ENCODE peak calls at places on chromosomes 11 and 22, in five cellular contexts. W is psoas muscle, F is NT2/D1, Y is pancreas, U is gastrocnemius medialis. B is an unnamed sample.
A peak's percentile ranks its signal among the peaks of the same experiment; 100 is the strongest.

GRCh38 chr22:17767236-17768065 is 6.8 kb downstream of the BID start:
- DNase-seq in W (no peak), F (no peak), Y (no peak), U (no peak), B (no peak)

GRCh38 chr11:116033931-116034553 is 529.8 kb upstream of the CADM1 start:
- DNase-seq in W (no peak), F (no peak), Y (no peak), U (no peak), B (no peak)

GRCh38 chr11:132980721-132981120 is 551.6 kb downstream of the OPCML start:
- DNase-seq in W (no peak), F (no peak), Y (no peak), U (no peak), B (no peak)

GRCh38 chr11:57641426-57641825 is 8.3 kb downstream of the YPEL4 start:
- DNase-seq in W (no peak), F (no peak), Y (no peak), U (no peak), B (no peak)

GRCh38 chr22:41197808-41198585 is 7.1 kb upstream of the L3MBTL2 start:
- DNase-seq in W (no peak), F (no peak), Y (no peak), U (no peak), B (no peak)

GRCh38 chr11:102864724-102865123 is 10.1 kb downstream of the MMP12 start:
- DNase-seq in W (no peak), F (no peak), Y (no peak), U (no peak), B (no peak)

GRCh38 chr11:70502677-70503076 is 104.3 kb downstream of the CTTN start:
- DNase-seq in W (no peak), F (no peak), Y (peak; percentile 29), U (no peak), B (no peak)

GRCh38 chr11:107857550-107858216 is 904 bp downstream of the SLC35F2 start:
- DNase-seq in W (no peak), F (no peak), Y (no peak), U (no peak), B (no peak)

GRCh38 chr11:4026389-4026788 is 68.2 kb upstream of the RRM1 start:
- DNase-seq in W (no peak), F (no peak), Y (no peak), U (no peak), B (no peak)

GRCh38 chr11:128929468-128929867 is 13.2 kb downstream of the TP53AIP1 start:
- DNase-seq in W (no peak), F (no peak), Y (no peak), U (no peak), B (no peak)

GRCh38 chr11:62925308-62925707 is 4.1 kb upstream of the CHRM1 start:
- DNase-seq in W (no peak), F (no peak), Y (no peak), U (no peak), B (no peak)

GRCh38 chr11:94708642-94709041 is 59.5 kb upstream of the AMOTL1 start:
- DNase-seq in W (no peak), F (no peak), Y (no peak), U (no peak), B (no peak)

GRCh38 chr11:101915811-101916291 is 471 bp downstream of the ANGPTL5 start:
- DNase-seq in W (no peak), F (no peak), Y (no peak), U (no peak), B (no peak)

GRCh38 chr11:102469196-102469821 is 16.7 kb upstream of the TMEM123 start:
- DNase-seq in W (no peak), F (no peak), Y (no peak), U (no peak), B (no peak)

GRCh38 chr11:69479591-69480271 is 1.7 kb upstream of the LINC01488 start:
- DNase-seq in W (peak; percentile 22), F (no peak), Y (peak; percentile 61), U (no peak), B (no peak)

GRCh38 chr11:10906521-10906920 is 48.7 kb upstream of the ZBED5 start:
- DNase-seq in W (no peak), F (no peak), Y (no peak), U (no peak), B (no peak)

GRCh38 chr22:17370036-17370765 is 941 bp downstream of the CECR2 start:
- DNase-seq in W (peak; percentile 38), F (no peak), Y (peak; percentile 67), U (no peak), B (no peak)

GRCh38 chr11:18064450-18065048 is 18.5 kb upstream of the TPH1 start:
- DNase-seq in W (no peak), F (no peak), Y (no peak), U (no peak), B (no peak)

GRCh38 chr11:70595452-70595851 is 197.1 kb downstream of the CTTN start:
- DNase-seq in W (no peak), F (no peak), Y (no peak), U (no peak), B (no peak)

GRCh38 chr11:83612891-83613766 is 327.0 kb upstream of the CCDC90B start:
- DNase-seq in W (no peak), F (no peak), Y (no peak), U (no peak), B (no peak)

GRCh38 chr11:3120071-3120792 is 44.9 kb downstream of the OSBPL5 start:
- DNase-seq in W (no peak), F (no peak), Y (no peak), U (no peak), B (peak; percentile 62)

GRCh38 chr11:117445097-117445658 is 117.5 kb downstream of the CEP164 start:
- DNase-seq in W (no peak), F (no peak), Y (no peak), U (no peak), B (no peak)

GRCh38 chr22:36351921-36352774 is 35.6 kb downstream of the MYH9 start:
- DNase-seq in W (no peak), F (no peak), Y (no peak), U (no peak), B (no peak)

GRCh38 chr11:69501891-69502860 is 20.7 kb downstream of the LINC01488 start:
- DNase-seq in W (no peak), F (no peak), Y (peak; percentile 54), U (no peak), B (no peak)

GRCh38 chr22:41217553-41218157 is 12.5 kb downstream of the L3MBTL2 start:
- DNase-seq in W (peak; percentile 66), F (no peak), Y (no peak), U (peak; percentile 33), B (peak; percentile 74)

DNA sequence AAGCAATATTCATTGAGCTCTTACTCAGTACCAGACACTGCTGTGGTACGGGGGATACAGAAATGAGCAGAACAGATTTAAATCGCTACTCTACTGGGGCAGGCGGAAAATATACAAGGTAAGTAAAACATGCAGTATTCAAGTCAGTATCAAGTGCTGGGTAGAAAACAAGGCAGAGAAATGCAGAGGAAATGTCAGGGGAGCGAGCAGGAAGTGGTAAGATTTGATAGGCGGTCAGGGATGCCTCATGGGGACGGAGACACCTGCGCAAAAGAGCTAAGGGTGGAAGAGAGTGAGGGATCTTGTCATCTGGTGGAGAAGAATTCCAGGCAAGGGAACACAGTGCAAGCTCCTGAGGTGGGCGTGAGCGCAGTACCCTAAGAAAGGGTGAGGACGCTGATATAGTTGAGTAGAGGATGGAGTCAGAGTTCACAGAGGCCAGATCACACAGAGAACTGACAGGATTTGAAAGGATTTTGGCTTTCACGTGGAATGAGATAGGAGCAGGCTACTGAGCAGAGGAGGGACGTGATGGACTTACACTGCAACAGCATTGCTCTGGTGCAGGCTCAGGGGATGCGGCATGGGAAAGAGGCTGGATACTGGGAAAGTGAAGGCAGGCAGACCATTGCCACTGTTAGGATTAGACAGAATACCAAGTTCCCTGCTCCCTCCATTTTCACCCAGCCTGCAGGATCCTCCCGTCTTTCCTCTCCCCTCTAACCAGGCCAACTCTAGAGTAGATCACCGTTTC is 35.8 kb downstream of the SC5D start:
- DNase-seq in W (no peak), F (no peak), Y (no peak), U (no peak), B (no peak)
- H3K27me3 ChIP-seq in W (peaks cover 18% of the 10 kb centered on the region), F (no peaks in the 10 kb centered on the region), Y (no peaks in the 10 kb centered on the region), U (no peaks in the 10 kb centered on the region), B (no peaks in the 10 kb centered on the region)

DNA sequence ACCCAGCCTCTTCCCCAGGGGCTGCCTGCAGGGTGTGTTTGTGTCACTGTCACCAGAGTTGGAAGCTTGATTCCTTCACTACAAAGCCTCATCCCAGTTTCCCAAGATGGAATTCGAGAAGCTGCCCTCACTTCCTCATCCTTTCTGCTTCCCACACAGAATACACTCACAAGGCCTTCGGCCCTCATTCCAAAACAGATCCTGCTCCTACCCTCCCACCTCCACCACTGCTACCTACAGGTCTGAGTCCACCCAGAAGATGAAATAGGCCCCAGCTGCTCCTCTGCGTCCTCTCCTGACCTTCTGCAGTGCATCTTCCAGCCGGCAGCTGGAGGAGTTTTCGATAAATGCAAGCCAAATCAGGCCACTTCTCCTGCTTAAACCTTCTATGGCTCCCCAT is 6.8 kb upstream of the WNT7B start:
- DNase-seq in W (no peak), F (no peak), Y (no peak), U (no peak), B (no peak)
- H3K4me3 ChIP-seq in W (no peak overlapping the region), F (no peak overlapping the region), Y (no peak overlapping the region), U (no peak overlapping the region), B (no peak overlapping the region)

GRCh38 chr11:119990306-119991021 is 147.4 kb downstream of the TRIM29 start:
- DNase-seq in W (peak; percentile 52), F (no peak), Y (no peak), U (no peak), B (no peak)

GRCh38 chr11:119993732-119994131 is 144.2 kb downstream of the TRIM29 start:
- DNase-seq in W (no peak), F (no peak), Y (no peak), U (no peak), B (no peak)

GRCh38 chr11:119991022-119991404 is 146.9 kb downstream of the TRIM29 start:
- DNase-seq in W (no peak), F (no peak), Y (no peak), U (no peak), B (no peak)

GRCh38 chr11:119992171-119993051 is 145.5 kb downstream of the TRIM29 start:
- DNase-seq in W (no peak), F (no peak), Y (no peak), U (no peak), B (no peak)

DNA sequence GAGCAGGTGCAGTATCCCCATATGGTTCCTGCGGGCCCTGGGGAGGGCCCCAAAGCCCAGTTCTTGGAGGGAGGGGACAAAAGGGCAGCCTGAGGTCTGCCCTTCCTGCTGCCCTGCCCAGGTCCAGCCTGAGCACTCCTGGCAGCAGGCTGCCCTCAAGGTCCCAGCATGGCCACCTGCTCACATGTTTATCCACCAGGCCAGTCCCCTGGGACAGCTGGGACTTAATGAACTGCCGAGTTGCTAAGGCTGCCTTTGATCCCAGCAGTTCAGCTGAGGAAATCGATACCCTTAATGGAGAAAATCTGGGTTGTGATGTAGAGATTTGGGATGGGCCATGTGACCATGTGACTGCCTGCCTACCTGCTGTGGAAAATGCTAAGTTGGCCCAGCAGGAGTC is 146.2 kb downstream of the TRIM29 start:
- DNase-seq in W (no peak), F (no peak), Y (no peak), U (no peak), B (no peak)
- H3K27me3 ChIP-seq in W (no peaks in the 10 kb centered on the region), F (no peaks in the 10 kb centered on the region), Y (no peaks in the 10 kb centered on the region), U (no peaks in the 10 kb centered on the region), B (no peaks in the 10 kb centered on the region)

DNA sequence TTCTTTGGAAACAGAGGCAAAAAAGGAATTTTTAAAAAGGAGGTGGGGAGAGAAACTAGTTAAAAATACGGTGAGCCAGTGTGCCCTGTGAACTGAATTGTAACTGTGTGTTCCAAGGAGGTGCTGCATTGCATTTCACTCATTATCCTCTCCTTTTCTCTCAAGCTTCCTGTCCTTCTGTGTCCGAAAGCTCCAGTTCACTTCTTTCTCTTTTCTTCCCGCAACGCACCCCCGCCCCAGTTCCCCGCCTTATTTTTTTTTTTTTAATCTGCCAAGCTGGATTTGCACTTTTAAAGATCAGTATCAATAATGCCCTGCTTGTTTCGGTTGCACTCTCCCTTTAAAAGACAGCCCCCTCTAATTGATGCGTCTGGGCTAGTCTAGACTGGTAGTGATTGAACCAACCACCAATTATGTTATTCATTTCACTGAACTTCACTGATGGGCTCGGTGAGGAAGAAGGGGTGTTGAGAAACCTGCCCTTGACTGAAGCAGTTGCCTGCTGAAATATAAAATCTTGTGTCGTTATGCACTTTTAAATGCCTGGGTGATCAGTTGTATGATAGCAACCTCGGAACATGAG is 18.5 kb downstream of the BLID start:
- DNase-seq in W (no peak), F (no peak), Y (no peak), U (no peak), B (no peak)
- H3K4me3 ChIP-seq in W (peak overlapping the region; percentile 76), F (no peak overlapping the region), Y (peak overlapping the region; percentile 33), U (peak overlapping the region; percentile 59), B (peak overlapping the region; percentile 71)

B was measured in ascending aorta.